ENCODE peak calls at places on chromosome 3, in ten cellular contexts. L is PC-9, C is IMR-90, G is GM23338, J is fibroblast of lung, R is PC-3, U is hepatocyte, Y is endothelial cell of umbilical vein, A is HCT116, Q is OCI-LY7. V is an unnamed sample. For H3K4me1, the result is how much of the 10 kb centered on the place peaks cover.

GRCh38 chr3:154758109-154758868 is 321.8 kb upstream of the MME start:
- DNase-seq in L (no peak), C (peak), G (peak), J (peak), R (peak), U (peak), Y (peak), A (no peak), Q (peak), V (peak)

GRCh38 chr3:64916192-64916798 is 228.5 kb upstream of the ADAMTS9 start:
- DNase-seq in L (no peak), C (no peak), G (no peak), J (no peak), R (no peak), U (no peak), Y (no peak), A (no peak), Q (no peak), V (no peak)

GRCh38 chr3:124491098-124491497 is 239.2 kb upstream of the UMPS start:
- DNase-seq in L (no peak), C (no peak), G (no peak), J (no peak), R (no peak), U (no peak), Y (no peak), A (no peak), Q (no peak), V (no peak)

GRCh38 chr3:72092778-72093177 is 307.8 kb upstream of the PROK2 start:
- DNase-seq in L (no peak), C (no peak), G (no peak), J (no peak), R (no peak), U (no peak), Y (no peak), A (no peak), Q (peak), V (no peak)

GRCh38 chr3:196688349-196688748 is 23.7 kb downstream of the CEP19 start:
- DNase-seq in L (no peak), C (peak), G (no peak), J (peak), R (no peak), U (peak), Y (peak), A (no peak), Q (no peak), V (peak)

GRCh38 chr3:23238156-23238555 is 35.0 kb downstream of the UBE2E2 start:
- DNase-seq in L (no peak), C (no peak), G (no peak), J (no peak), R (no peak), U (no peak), Y (no peak), A (no peak), Q (no peak), V (no peak)

GRCh38 chr3:170440346-170440745 is 21.7 kb downstream of the CLDN11 start:
- DNase-seq in L (no peak), C (peak), G (no peak), J (peak), R (peak), U (no peak), Y (peak), A (no peak), Q (no peak), V (peak)

GRCh38 chr3:114712728-114713492 is 419.1 kb downstream of the TIGIT start:
- DNase-seq in L (no peak), C (no peak), G (no peak), J (no peak), R (no peak), U (no peak), Y (no peak), A (no peak), Q (no peak), V (no peak)

GRCh38 chr3:177589921-177590336 is 392.6 kb upstream of the TBL1XR1 start:
- DNase-seq in L (peak), C (peak), G (peak), J (peak), R (peak), U (peak), Y (peak), A (peak), Q (no peak), V (peak)

GRCh38 chr3:143653935-143654334 is 194.3 kb downstream of the SLC9A9 start:
- DNase-seq in L (no peak), C (no peak), G (no peak), J (no peak), R (no peak), U (no peak), Y (no peak), A (no peak), Q (no peak), V (no peak)

GRCh38 chr3:87811953-87812352 is 246.9 kb downstream of the CGGBP1 start:
- DNase-seq in L (no peak), C (no peak), G (no peak), J (no peak), R (no peak), U (no peak), Y (no peak), A (no peak), Q (no peak), V (no peak)

GRCh38 chr3:123112232-123112631 is 45.4 kb downstream of the PDIA5 start:
- DNase-seq in L (no peak), C (no peak), G (no peak), J (no peak), R (no peak), U (no peak), Y (no peak), A (no peak), Q (no peak), V (no peak)

GRCh38 chr3:9903238-9903624 is 583 bp downstream of the IL17RE start:
- DNase-seq in L (no peak), C (peak), G (no peak), J (peak), R (peak), U (no peak), Y (peak), A (no peak), Q (no peak), V (no peak)

GRCh38 chr3:146160964-146161724 is at the start of gene PLOD2:
- DNase-seq in L (peak), C (peak), G (peak), J (peak), R (peak), U (peak), Y (peak), A (peak), Q (no peak), V (peak)

GRCh38 chr3:172142074-172143059 is 103.0 kb downstream of the FNDC3B start:
- DNase-seq in L (no peak), C (peak), G (no peak), J (peak), R (peak), U (peak), Y (peak), A (no peak), Q (peak), V (peak)

GRCh38 chr3:150268426-150269321 is 139.4 kb upstream of the TSC22D2 start:
- DNase-seq in L (no peak), C (peak), G (no peak), J (no peak), R (peak), U (peak), Y (no peak), A (no peak), Q (no peak), V (no peak)

GRCh38 chr3:155453512-155453911 is 160.0 kb upstream of the STRIT1 start:
- DNase-seq in L (no peak), C (no peak), G (no peak), J (no peak), R (no peak), U (no peak), Y (no peak), A (no peak), Q (no peak), V (no peak)

GRCh38 chr3:98680723-98681122 is 82.4 kb upstream of the ST3GAL6 start:
- DNase-seq in L (no peak), C (peak), G (no peak), J (peak), R (peak), U (no peak), Y (peak), A (peak), Q (no peak), V (peak)

GRCh38 chr3:40741729-40742128 is 217.0 kb downstream of the ZNF621 start:
- DNase-seq in L (no peak), C (peak), G (no peak), J (peak), R (no peak), U (peak), Y (peak), A (no peak), Q (peak), V (no peak)

GRCh38 chr3:129360224-129360623 is 68.2 kb downstream of the EFCAB12 start:
- DNase-seq in L (no peak), C (no peak), G (no peak), J (no peak), R (no peak), U (no peak), Y (no peak), A (no peak), Q (no peak), V (no peak)

GRCh38 chr3:132032959-132033358 is 1.9 kb downstream of the CPNE4 start:
- DNase-seq in L (no peak), C (no peak), G (no peak), J (no peak), R (no peak), U (no peak), Y (no peak), A (no peak), Q (no peak), V (no peak)

GRCh38 chr3:197378987-197379718 is 80.7 kb upstream of the DLG1 start:
- DNase-seq in L (no peak), C (no peak), G (no peak), J (no peak), R (no peak), U (no peak), Y (no peak), A (no peak), Q (no peak), V (no peak)

GRCh38 chr3:175484666-175485065 is 625.5 kb downstream of the NAALADL2 start:
- DNase-seq in L (no peak), C (no peak), G (no peak), J (no peak), R (no peak), U (no peak), Y (no peak), A (no peak), Q (no peak), V (no peak)

GRCh38 chr3:117346878-117347277 is 637.3 kb downstream of the TUSC7 start:
- DNase-seq in L (no peak), C (no peak), G (no peak), J (no peak), R (no peak), U (no peak), Y (peak), A (no peak), Q (no peak), V (no peak)

GRCh38 chr3:42541079-42541478 is 38.6 kb downstream of the VIPR1 start:
- DNase-seq in L (no peak), C (no peak), G (no peak), J (no peak), R (no peak), U (no peak), Y (no peak), A (no peak), Q (no peak), V (no peak)

GRCh38 chr3:135516143-135516542 is 449.4 kb upstream of the PPP2R3A start:
- DNase-seq in L (no peak), C (peak), G (peak), J (peak), R (peak), U (no peak), Y (no peak), A (peak), Q (no peak), V (peak)

GRCh38 chr3:46958469-46959168 is 17.9 kb downstream of the CCDC12 start:
- DNase-seq in L (no peak), C (no peak), G (no peak), J (no peak), R (no peak), U (no peak), Y (no peak), A (no peak), Q (no peak), V (no peak)
- H3K4me1 ChIP-seq in L (under half), C (under half), G (under half), J (under half), R (under half), U (half or more), Y (under half), A (under half), Q (half or more), V (under half)

DNA sequence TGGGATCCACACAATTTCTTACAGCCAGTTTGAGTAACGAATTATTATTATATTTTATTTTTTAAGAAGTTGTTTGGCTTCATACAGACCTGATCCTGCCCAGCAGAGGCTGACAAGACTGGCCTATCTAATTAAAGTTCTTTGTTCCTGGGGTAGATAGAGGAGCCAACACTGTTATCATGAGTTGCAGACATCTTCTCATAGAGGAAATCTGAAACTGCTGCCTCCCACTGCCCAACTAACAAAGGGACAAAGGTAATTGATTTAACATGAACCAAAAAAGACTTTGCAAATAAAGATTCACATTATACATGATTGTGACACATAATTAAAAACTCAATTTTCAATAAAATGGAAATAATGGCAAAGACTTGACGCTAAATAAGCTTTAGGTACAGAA is 272.9 kb downstream of the MFSD1 start:
- DNase-seq in L (no peak), C (no peak), G (no peak), J (no peak), R (no peak), U (no peak), Y (no peak), A (no peak), Q (no peak), V (no peak)
- H3K4me3 ChIP-seq in L (no peak), C (no peak), G (no peak), J (no peak), R (no peak), U (no peak), Y (no peak), A (no peak), Q (no peak), V (no peak)

DNA sequence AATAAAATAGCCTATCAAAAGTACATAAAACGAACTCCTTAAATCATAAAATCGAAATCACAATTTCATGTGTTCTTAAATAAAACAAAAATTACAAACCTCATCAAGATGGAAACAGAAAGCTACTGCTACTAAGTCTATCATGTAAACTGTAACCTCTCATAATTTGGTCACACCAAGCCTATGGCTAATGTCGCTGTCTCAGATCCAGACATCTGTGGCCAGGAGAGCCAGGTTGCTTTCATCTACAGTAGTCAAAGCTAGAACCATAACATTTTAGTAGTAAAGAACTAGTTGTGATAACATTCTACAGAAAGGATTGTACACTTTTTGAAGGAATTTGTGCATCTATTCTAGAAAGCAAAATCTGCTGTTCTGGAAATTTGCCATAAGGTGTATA is 197.4 kb upstream of the MBNL1 start:
- DNase-seq in L (no peak), C (no peak), G (no peak), J (no peak), R (no peak), U (no peak), Y (no peak), A (no peak), Q (no peak), V (no peak)
- H2AFZ ChIP-seq in L (no peak), C (no peak), G (peak), J (no peak), R (no peak), U (no peak), Y (no peak), A (no peak), Q (no peak), V (no peak)

DNA sequence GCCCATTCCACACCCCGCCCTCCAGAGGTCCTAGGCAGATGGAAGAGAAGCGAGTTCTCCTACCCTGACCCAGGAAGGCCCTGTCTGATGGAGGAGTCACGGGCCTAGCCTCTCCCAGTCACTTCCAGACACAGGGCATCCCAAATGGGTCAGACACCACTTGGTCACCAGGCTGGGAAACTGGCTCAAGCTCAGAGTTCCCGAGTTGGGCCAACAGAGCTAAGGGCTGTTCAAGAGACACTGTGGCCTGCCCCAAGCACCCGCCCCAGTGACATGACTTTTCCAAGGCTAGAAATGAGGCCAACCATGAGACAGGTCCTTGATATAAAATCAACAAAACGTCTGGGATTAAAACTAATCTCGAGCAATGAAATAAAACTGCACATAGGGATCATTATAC is 113.8 kb downstream of the IQSEC1 start:
- DNase-seq in L (no peak), C (no peak), G (no peak), J (no peak), R (no peak), U (no peak), Y (no peak), A (no peak), Q (no peak), V (no peak)
- H3K4me1 ChIP-seq in L (under half), C (under half), G (under half), J (under half), R (under half), U (under half), Y (under half), A (under half), Q (half or more), V (under half)

DNA sequence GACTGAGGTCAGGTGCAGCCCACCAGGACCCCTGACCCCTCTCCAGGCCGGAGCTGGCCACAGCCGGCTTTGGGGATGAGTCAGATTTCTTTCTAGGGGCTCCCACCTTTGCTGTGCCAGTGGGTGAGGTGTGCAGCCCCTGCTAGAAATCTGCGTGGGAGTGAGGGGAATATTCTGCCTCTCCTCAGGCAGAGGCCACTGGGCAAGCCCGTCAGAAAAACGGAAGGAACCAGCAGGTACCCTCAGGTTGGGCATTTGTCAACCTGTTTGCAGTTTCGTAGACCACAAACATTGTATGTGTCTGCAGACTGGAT is 1.8 kb downstream of the CTDSPL start:
- DNase-seq in L (no peak), C (no peak), G (no peak), J (no peak), R (no peak), U (no peak), Y (no peak), A (no peak), Q (no peak), V (no peak)
- H3K4me3 ChIP-seq in L (peak), C (peak), G (peak), J (peak), R (peak), U (no peak), Y (no peak), A (peak), Q (no peak), V (peak)

GRCh38 chr3:107269081-107269480 is 108.2 kb upstream of the CCDC54 start:
- DNase-seq in L (no peak), C (no peak), G (no peak), J (no peak), R (no peak), U (no peak), Y (no peak), A (no peak), Q (no peak), V (no peak)

GRCh38 chr3:107268461-107268860 is 108.8 kb upstream of the CCDC54 start:
- DNase-seq in L (no peak), C (no peak), G (no peak), J (no peak), R (no peak), U (no peak), Y (no peak), A (no peak), Q (no peak), V (no peak)

GRCh38 chr3:107263269-107264021 is 113.8 kb upstream of the CCDC54 start:
- DNase-seq in L (no peak), C (no peak), G (no peak), J (peak), R (no peak), U (no peak), Y (no peak), A (no peak), Q (no peak), V (no peak)

GRCh38 chr3:107264888-107265287 is 112.4 kb upstream of the CCDC54 start:
- DNase-seq in L (no peak), C (no peak), G (peak), J (peak), R (no peak), U (peak), Y (peak), A (no peak), Q (no peak), V (no peak)

GRCh38 chr3:107265526-107265925 is 111.7 kb upstream of the CCDC54 start:
- DNase-seq in L (no peak), C (no peak), G (no peak), J (no peak), R (no peak), U (no peak), Y (no peak), A (no peak), Q (no peak), V (no peak)
- H2AFZ ChIP-seq in L (no peak), C (no peak), G (no peak), J (no peak), R (peak), U (peak), Y (no peak), A (no peak), Q (no peak), V (no peak)

GRCh38 chr3:96983731-96984130 is 169.3 kb downstream of the EPHA6 start:
- DNase-seq in L (no peak), C (no peak), G (no peak), J (no peak), R (no peak), U (no peak), Y (no peak), A (no peak), Q (no peak), V (no peak)
- H3K4me1 ChIP-seq in L (under half), C (under half), G (under half), J (under half), R (under half), U (under half), Y (under half), A (under half), Q (under half), V (under half)